ENCODE peak calls at places on chromosomes 4 and X, in seven cellular contexts. K, D, M, A, B, P and Y are unnamed samples.

GRCh38 chr4:99653921-99654890 is 3.4 kb downstream of the C4orf54 start:
- DNase-seq in K (no peak), D (no peak), M (no peak), A (no peak), B (no peak), P (no peak), Y (no peak)

GRCh38 chr4:114924311-114924710 is 189.1 kb downstream of the NDST4 start:
- DNase-seq in K (no peak), D (no peak), M (no peak), A (peak), B (no peak), P (no peak), Y (no peak)

GRCh38 chrX:150692837-150693781 is at the start of gene MTMR1:
- DNase-seq in K (no peak), D (peak), M (peak), A (no peak), B (peak), P (peak), Y (peak)

GRCh38 chrX:1792636-1793035 is 177.8 kb downstream of the ASMT start:
- DNase-seq in K (no peak), D (no peak), M (no peak), A (no peak), B (no peak), P (no peak), Y (no peak)

GRCh38 chr4:8599657-8600056 is 7.1 kb downstream of the CPZ start:
- DNase-seq in K (no peak), D (no peak), M (peak), A (no peak), B (peak), P (no peak), Y (no peak)

GRCh38 chr4:176534566-176534965 is 214.8 kb downstream of the SPCS3 start:
- DNase-seq in K (no peak), D (no peak), M (peak), A (no peak), B (peak), P (no peak), Y (no peak)

GRCh38 chrX:13374364-13374763 is 54.5 kb upstream of the ATXN3L start:
- DNase-seq in K (no peak), D (no peak), M (no peak), A (no peak), B (no peak), P (no peak), Y (no peak)

GRCh38 chr4:184598753-184599491 is 50.3 kb downstream of the CASP3 start:
- DNase-seq in K (no peak), D (no peak), M (peak), A (no peak), B (no peak), P (no peak), Y (no peak)

GRCh38 chr4:77601614-77602187 is 3.9 kb upstream of the CXCL13 start:
- DNase-seq in K (no peak), D (no peak), M (no peak), A (no peak), B (no peak), P (no peak), Y (no peak)

GRCh38 chr4:136471051-136471450 is 1061.2 kb downstream of the PCDH18 start:
- DNase-seq in K (no peak), D (no peak), M (no peak), A (no peak), B (no peak), P (no peak), Y (no peak)

GRCh38 chr4:84529169-84529751 is 30.2 kb upstream of the NKX6-1 start:
- DNase-seq in K (peak), D (peak), M (peak), A (no peak), B (peak), P (no peak), Y (no peak)

GRCh38 chr4:138804705-138805104 is 210.9 kb upstream of the NOCT start:
- DNase-seq in K (no peak), D (no peak), M (peak), A (no peak), B (no peak), P (no peak), Y (no peak)

GRCh38 chr4:7988437-7988836 is 48.8 kb upstream of the AFAP1 start:
- DNase-seq in K (no peak), D (no peak), M (no peak), A (no peak), B (no peak), P (no peak), Y (no peak)

GRCh38 chrX:136310411-136310810 is 9.6 kb downstream of the ADGRG4 start:
- DNase-seq in K (no peak), D (no peak), M (no peak), A (no peak), B (no peak), P (no peak), Y (no peak)

GRCh38 chrX:64975491-64975890 is 759 bp downstream of the ZC4H2 start:
- DNase-seq in K (no peak), D (no peak), M (peak), A (peak), B (no peak), P (peak), Y (peak)

GRCh38 chrX:41308884-41309655 is 24.9 kb upstream of the DDX3X start:
- DNase-seq in K (no peak), D (no peak), M (no peak), A (no peak), B (no peak), P (no peak), Y (no peak)

GRCh38 chr4:80462537-80463207 is 127.1 kb downstream of the CFAP299 start:
- DNase-seq in K (no peak), D (no peak), M (no peak), A (no peak), B (no peak), P (no peak), Y (no peak)

GRCh38 chr4:617644-618330 is 7.6 kb upstream of the PDE6B start:
- DNase-seq in K (no peak), D (no peak), M (peak), A (peak), B (peak), P (no peak), Y (no peak)

GRCh38 chr4:89156515-89156914 is 45.2 kb downstream of the TIGD2 start:
- DNase-seq in K (no peak), D (no peak), M (no peak), A (no peak), B (no peak), P (no peak), Y (no peak)

GRCh38 chr4:110798682-110799081 is 175.8 kb upstream of the PITX2 start:
- DNase-seq in K (no peak), D (no peak), M (no peak), A (no peak), B (no peak), P (no peak), Y (no peak)

GRCh38 chr4:102217775-102218174 is 127.5 kb downstream of the SLC39A8 start:
- DNase-seq in K (no peak), D (no peak), M (peak), A (no peak), B (no peak), P (no peak), Y (no peak)

GRCh38 chrX:130523460-130524394 is 121.9 kb downstream of the RBMX2 start:
- DNase-seq in K (no peak), D (peak), M (peak), A (peak), B (no peak), P (no peak), Y (peak)

GRCh38 chr4:164623099-164623498 is 130.8 kb upstream of the SMIM31 start:
- DNase-seq in K (no peak), D (no peak), M (no peak), A (no peak), B (no peak), P (no peak), Y (no peak)

GRCh38 chr4:4289055-4289454 is 899 bp downstream of the LYAR start:
- DNase-seq in K (no peak), D (no peak), M (no peak), A (no peak), B (no peak), P (no peak), Y (no peak)

GRCh38 chr4:3123201-3123671 is 48.8 kb downstream of the HTT start:
- DNase-seq in K (no peak), D (no peak), M (no peak), A (no peak), B (no peak), P (no peak), Y (no peak)

GRCh38 chr4:136319789-136320470 is 1212.4 kb downstream of the PCDH18 start:
- DNase-seq in K (no peak), D (no peak), M (peak), A (no peak), B (peak), P (no peak), Y (no peak)

GRCh38 chr4:69708211-69708610 is 52.2 kb downstream of the SULT1B1 start:
- DNase-seq in K (no peak), D (no peak), M (no peak), A (no peak), B (no peak), P (no peak), Y (no peak)

GRCh38 chr4:118888666-118889312 is at the start of gene SYNPO2:
- DNase-seq in K (no peak), D (peak), M (peak), A (peak), B (peak), P (peak), Y (no peak)

GRCh38 chr4:10552591-10553280 is 95.5 kb upstream of the ZNF518B start:
- DNase-seq in K (no peak), D (no peak), M (no peak), A (no peak), B (no peak), P (no peak), Y (no peak)

GRCh38 chr4:85725727-85726170 is 250.8 kb downstream of the ARHGAP24 start:
- DNase-seq in K (peak), D (no peak), M (peak), A (no peak), B (no peak), P (peak), Y (no peak)

GRCh38 chr4:73019462-73020047 is 50.0 kb downstream of the COX18 start:
- DNase-seq in K (peak), D (peak), M (peak), A (no peak), B (peak), P (no peak), Y (no peak)

GRCh38 chr4:70709551-70710080 is 12.1 kb upstream of the RUFY3 start:
- DNase-seq in K (no peak), D (no peak), M (peak), A (no peak), B (no peak), P (no peak), Y (no peak)

GRCh38 chr4:102172341-102172740 is 172.9 kb downstream of the SLC39A8 start:
- DNase-seq in K (no peak), D (no peak), M (no peak), A (no peak), B (no peak), P (no peak), Y (no peak)